ENCODE peak calls at places on chromosome 2, in six cellular contexts. I is ACHN; X is CD8-positive, alpha-beta memory T cell; F is HT-29; H is glutamatergic neuron; W is A549. T is an unnamed sample.

GRCh38 chr2:24730481-24730880 is 62.7 kb downstream of the PTRHD1 start:
- DNase-seq in H (no peak), I (no peak), X (no peak), F (no peak), W (no peak), T (no peak)

GRCh38 chr2:230920167-230920566 is 4.9 kb downstream of the GPR55 start:
- DNase-seq in I (no peak), H (no peak), X (no peak), W (no peak), F (no peak), T (no peak)

GRCh38 chr2:217183471-217183870 is 323.6 kb upstream of the TNP1 start:
- DNase-seq in F (no peak), W (no peak), I (no peak), X (no peak), H (no peak), T (no peak)

GRCh38 chr2:60260646-60261296 is 292.7 kb downstream of the BCL11A start:
- DNase-seq in I (no peak), W (peak; percentile 51), F (peak; percentile 40), H (no peak), X (no peak), T (no peak)

GRCh38 chr2:118430510-118431187 is 342.4 kb downstream of the INSIG2 start:
- DNase-seq in H (no peak), W (no peak), F (peak; percentile 38), I (no peak), X (no peak), T (no peak)

GRCh38 chr2:11080253-11081115 is 74.8 kb upstream of the SLC66A3 start:
- DNase-seq in H (no peak), X (no peak), W (no peak), F (no peak), I (no peak), T (no peak)

GRCh38 chr2:157790780-157791179 is 85.3 kb downstream of the ACVR1 start:
- DNase-seq in X (no peak), H (no peak), W (no peak), I (no peak), F (no peak), T (no peak)

GRCh38 chr2:102736174-102736606 is 25.6 kb upstream of the TMEM182 start:
- DNase-seq in W (peak; percentile 22), F (peak; percentile 70), H (peak; percentile 34), I (peak; percentile 42), X (peak; percentile 49), T (peak; percentile 33)

T was measured in frontal cortex.